ENCODE peak calls at places on chromosomes 13 and 19, in five cellular contexts. One of them, this sample, is unnamed.

GRCh38 chr13:99307648-99308339 is 595 bp upstream of the GPR183 start:
- DNase-seq in progenitor cell of endocrine pancreas: no peak
- DNase-seq in hepatic stellate cell: peak
- DNase-seq in stimulated activated CD4-positive, alpha-beta T cell treated with anti-CD3 and anti-CD28 coated beads, Interleukin-1b, Interleukin-23, amount 100 ng/mL, for 4 hours: peak
- DNase-seq in AG04450: no peak
- DNase-seq in this sample: no peak

GRCh38 chr13:114124921-114125320 is 7.5 kb downstream of the RASA3 start:
- DNase-seq in progenitor cell of endocrine pancreas: no peak
- DNase-seq in hepatic stellate cell: peak
- DNase-seq in stimulated activated CD4-positive, alpha-beta T cell treated with anti-CD3 and anti-CD28 coated beads, Interleukin-1b, Interleukin-23, amount 100 ng/mL, for 4 hours: peak
- DNase-seq in AG04450: peak
- DNase-seq in this sample: no peak

GRCh38 chr19:54178581-54179261 is 5.8 kb upstream of the TMC4 start:
- DNase-seq in progenitor cell of endocrine pancreas: no peak
- DNase-seq in hepatic stellate cell: no peak
- DNase-seq in stimulated activated CD4-positive, alpha-beta T cell treated with anti-CD3 and anti-CD28 coated beads, Interleukin-1b, Interleukin-23, amount 100 ng/mL, for 4 hours: no peak
- DNase-seq in AG04450: no peak
- DNase-seq in this sample: no peak

GRCh38 chr13:21074601-21075302 is 13.4 kb upstream of the LATS2 start:
- DNase-seq in progenitor cell of endocrine pancreas: no peak
- DNase-seq in hepatic stellate cell: no peak
- DNase-seq in stimulated activated CD4-positive, alpha-beta T cell treated with anti-CD3 and anti-CD28 coated beads, Interleukin-1b, Interleukin-23, amount 100 ng/mL, for 4 hours: no peak
- DNase-seq in AG04450: no peak
- DNase-seq in this sample: no peak

GRCh38 chr19:459724-460511 is 915 bp downstream of the SHC2 start:
- DNase-seq in progenitor cell of endocrine pancreas: peak
- DNase-seq in hepatic stellate cell: peak
- DNase-seq in stimulated activated CD4-positive, alpha-beta T cell treated with anti-CD3 and anti-CD28 coated beads, Interleukin-1b, Interleukin-23, amount 100 ng/mL, for 4 hours: peak
- DNase-seq in AG04450: no peak
- DNase-seq in this sample: no peak

GRCh38 chr13:39811051-39811450 is 155.6 kb downstream of the COG6 start:
- DNase-seq in progenitor cell of endocrine pancreas: no peak
- DNase-seq in hepatic stellate cell: no peak
- DNase-seq in stimulated activated CD4-positive, alpha-beta T cell treated with anti-CD3 and anti-CD28 coated beads, Interleukin-1b, Interleukin-23, amount 100 ng/mL, for 4 hours: no peak
- DNase-seq in AG04450: no peak
- DNase-seq in this sample: no peak

GRCh38 chr13:102609696-102610095 is 12.9 kb downstream of the TPP2 start:
- DNase-seq in progenitor cell of endocrine pancreas: no peak
- DNase-seq in hepatic stellate cell: no peak
- DNase-seq in stimulated activated CD4-positive, alpha-beta T cell treated with anti-CD3 and anti-CD28 coated beads, Interleukin-1b, Interleukin-23, amount 100 ng/mL, for 4 hours: no peak
- DNase-seq in AG04450: no peak
- DNase-seq in this sample: no peak

GRCh38 chr13:98214707-98215106 is 37.6 kb upstream of the RNF113B start:
- DNase-seq in progenitor cell of endocrine pancreas: no peak
- DNase-seq in hepatic stellate cell: no peak
- DNase-seq in stimulated activated CD4-positive, alpha-beta T cell treated with anti-CD3 and anti-CD28 coated beads, Interleukin-1b, Interleukin-23, amount 100 ng/mL, for 4 hours: no peak
- DNase-seq in AG04450: no peak
- DNase-seq in this sample: no peak

GRCh38 chr13:24684600-24684998 is 4.4 kb downstream of the ATP12A start:
- DNase-seq in progenitor cell of endocrine pancreas: no peak
- DNase-seq in hepatic stellate cell: no peak
- DNase-seq in stimulated activated CD4-positive, alpha-beta T cell treated with anti-CD3 and anti-CD28 coated beads, Interleukin-1b, Interleukin-23, amount 100 ng/mL, for 4 hours: no peak
- DNase-seq in AG04450: no peak
- DNase-seq in this sample: no peak

This sample was measured in GM06990.